ENCODE peak calls at places on chromosomes 3 and 15, in six cellular contexts. One of them, this sample, is unnamed.

GRCh38 chr15:64566629-64567427 is 106.5 kb downstream of the ZNF609 start:
- DNase-seq in CD8-positive, alpha-beta T cell: no peak
- DNase-seq in RWPE1: no peak
- DNase-seq in CD4-positive, alpha-beta T cell: no peak
- DNase-seq in tibial nerve: no peak
- DNase-seq in lung: no peak
- DNase-seq in this sample: no peak

GRCh38 chr3:173584093-173584833 is 186.7 kb downstream of the NLGN1 start:
- DNase-seq in CD8-positive, alpha-beta T cell: no peak
- DNase-seq in RWPE1: peak
- DNase-seq in CD4-positive, alpha-beta T cell: no peak
- DNase-seq in tibial nerve: peak
- DNase-seq in lung: no peak
- DNase-seq in this sample: no peak

GRCh38 chr15:86101818-86102217 is 22.1 kb downstream of the AGBL1 start:
- DNase-seq in CD8-positive, alpha-beta T cell: no peak
- DNase-seq in RWPE1: no peak
- DNase-seq in CD4-positive, alpha-beta T cell: no peak
- DNase-seq in tibial nerve: no peak
- DNase-seq in lung: no peak
- DNase-seq in this sample: no peak

GRCh38 chr15:43505723-43506122 is 11.7 kb upstream of the MAP1A start:
- DNase-seq in CD8-positive, alpha-beta T cell: no peak
- DNase-seq in RWPE1: no peak
- DNase-seq in CD4-positive, alpha-beta T cell: no peak
- DNase-seq in tibial nerve: no peak
- DNase-seq in lung: no peak
- DNase-seq in this sample: peak

GRCh38 chr3:94990952-94991705 is 928.3 kb downstream of the NSUN3 start:
- DNase-seq in CD8-positive, alpha-beta T cell: no peak
- DNase-seq in RWPE1: no peak
- DNase-seq in CD4-positive, alpha-beta T cell: no peak
- DNase-seq in tibial nerve: no peak
- DNase-seq in lung: no peak
- DNase-seq in this sample: no peak

GRCh38 chr15:84981711-84982300 is at the start of gene PDE8A:
- DNase-seq in CD8-positive, alpha-beta T cell: peak
- DNase-seq in RWPE1: peak
- DNase-seq in CD4-positive, alpha-beta T cell: peak
- DNase-seq in tibial nerve: peak
- DNase-seq in lung: no peak
- DNase-seq in this sample: no peak

GRCh38 chr15:81216411-81216810 is 19.7 kb downstream of the IL16 start:
- DNase-seq in CD8-positive, alpha-beta T cell: no peak
- DNase-seq in RWPE1: no peak
- DNase-seq in CD4-positive, alpha-beta T cell: no peak
- DNase-seq in tibial nerve: no peak
- DNase-seq in lung: no peak
- DNase-seq in this sample: no peak

GRCh38 chr15:31470756-31471155 is 144.1 kb downstream of the KLF13 start:
- DNase-seq in CD8-positive, alpha-beta T cell: no peak
- DNase-seq in RWPE1: no peak
- DNase-seq in CD4-positive, alpha-beta T cell: no peak
- DNase-seq in tibial nerve: no peak
- DNase-seq in lung: no peak
- DNase-seq in this sample: no peak

GRCh38 chr3:163218336-163218735 is 1721.7 kb downstream of the OTOL1 start:
- DNase-seq in CD8-positive, alpha-beta T cell: no peak
- DNase-seq in RWPE1: no peak
- DNase-seq in CD4-positive, alpha-beta T cell: no peak
- DNase-seq in tibial nerve: no peak
- DNase-seq in lung: no peak
- DNase-seq in this sample: no peak

GRCh38 chr15:33311312-33311971 is 675 bp downstream of the RYR3 start:
- DNase-seq in CD8-positive, alpha-beta T cell: no peak
- DNase-seq in RWPE1: no peak
- DNase-seq in CD4-positive, alpha-beta T cell: no peak
- DNase-seq in tibial nerve: no peak
- DNase-seq in lung: no peak
- DNase-seq in this sample: no peak

GRCh38 chr3:194503101-194503531 is 16.3 kb upstream of the ATP13A3 start:
- DNase-seq in CD8-positive, alpha-beta T cell: no peak
- DNase-seq in RWPE1: no peak
- DNase-seq in CD4-positive, alpha-beta T cell: no peak
- DNase-seq in tibial nerve: no peak
- DNase-seq in lung: no peak
- DNase-seq in this sample: no peak

GRCh38 chr3:169777822-169778221 is 4.6 kb downstream of the MYNN start:
- DNase-seq in CD8-positive, alpha-beta T cell: no peak
- DNase-seq in RWPE1: no peak
- DNase-seq in CD4-positive, alpha-beta T cell: no peak
- DNase-seq in tibial nerve: no peak
- DNase-seq in lung: no peak
- DNase-seq in this sample: no peak

GRCh38 chr3:124083990-124084389 is 92.1 kb upstream of the ROPN1 start:
- DNase-seq in CD8-positive, alpha-beta T cell: no peak
- DNase-seq in RWPE1: no peak
- DNase-seq in CD4-positive, alpha-beta T cell: no peak
- DNase-seq in tibial nerve: no peak
- DNase-seq in lung: no peak
- DNase-seq in this sample: no peak

GRCh38 chr3:16236856-16237393 is 27.8 kb downstream of the DPH3 start:
- DNase-seq in CD8-positive, alpha-beta T cell: no peak
- DNase-seq in RWPE1: no peak
- DNase-seq in CD4-positive, alpha-beta T cell: no peak
- DNase-seq in tibial nerve: no peak
- DNase-seq in lung: no peak
- DNase-seq in this sample: no peak

GRCh38 chr3:51773529-51773928 is 5.5 kb downstream of the IQCF6 start:
- DNase-seq in CD8-positive, alpha-beta T cell: no peak
- DNase-seq in RWPE1: no peak
- DNase-seq in CD4-positive, alpha-beta T cell: no peak
- DNase-seq in tibial nerve: no peak
- DNase-seq in lung: no peak
- DNase-seq in this sample: no peak

GRCh38 chr3:142288032-142288638 is 62.8 kb upstream of the GK5 start:
- DNase-seq in CD8-positive, alpha-beta T cell: no peak
- DNase-seq in RWPE1: no peak
- DNase-seq in CD4-positive, alpha-beta T cell: no peak
- DNase-seq in tibial nerve: no peak
- DNase-seq in lung: no peak
- DNase-seq in this sample: no peak

GRCh38 chr15:100727291-100727851 is 125.0 kb downstream of the ASB7 start:
- DNase-seq in CD8-positive, alpha-beta T cell: no peak
- DNase-seq in RWPE1: peak
- DNase-seq in CD4-positive, alpha-beta T cell: no peak
- DNase-seq in tibial nerve: peak
- DNase-seq in lung: peak
- DNase-seq in this sample: no peak

GRCh38 chr15:31077181-31077580 is 24.3 kb downstream of the TRPM1 start:
- DNase-seq in CD8-positive, alpha-beta T cell: no peak
- DNase-seq in RWPE1: no peak
- DNase-seq in CD4-positive, alpha-beta T cell: no peak
- DNase-seq in tibial nerve: no peak
- DNase-seq in lung: no peak
- DNase-seq in this sample: no peak

GRCh38 chr3:156558389-156558788 is 3.5 kb upstream of the SSR3 start:
- DNase-seq in CD8-positive, alpha-beta T cell: no peak
- DNase-seq in RWPE1: no peak
- DNase-seq in CD4-positive, alpha-beta T cell: no peak
- DNase-seq in tibial nerve: no peak
- DNase-seq in lung: no peak
- DNase-seq in this sample: no peak

GRCh38 chr15:73389539-73389938 is 20.8 kb upstream of the HCN4 start:
- DNase-seq in CD8-positive, alpha-beta T cell: no peak
- DNase-seq in RWPE1: no peak
- DNase-seq in CD4-positive, alpha-beta T cell: no peak
- DNase-seq in tibial nerve: no peak
- DNase-seq in lung: no peak
- DNase-seq in this sample: no peak

GRCh38 chr3:48655586-48655985 is 7.1 kb downstream of the CELSR3 start:
- DNase-seq in CD8-positive, alpha-beta T cell: peak
- DNase-seq in RWPE1: no peak
- DNase-seq in CD4-positive, alpha-beta T cell: peak
- DNase-seq in tibial nerve: no peak
- DNase-seq in lung: no peak
- DNase-seq in this sample: no peak

GRCh38 chr3:151124476-151124875 is 39.0 kb downstream of the MED12L start:
- DNase-seq in CD8-positive, alpha-beta T cell: no peak
- DNase-seq in RWPE1: peak
- DNase-seq in CD4-positive, alpha-beta T cell: no peak
- DNase-seq in tibial nerve: no peak
- DNase-seq in lung: no peak
- DNase-seq in this sample: no peak

GRCh38 chr15:69783211-69783610 is 314.5 kb downstream of the TLE3 start:
- DNase-seq in CD8-positive, alpha-beta T cell: no peak
- DNase-seq in RWPE1: no peak
- DNase-seq in CD4-positive, alpha-beta T cell: no peak
- DNase-seq in tibial nerve: no peak
- DNase-seq in lung: no peak
- DNase-seq in this sample: no peak

GRCh38 chr3:52052831-52053306 is 3.5 kb downstream of the DUSP7 start:
- DNase-seq in CD8-positive, alpha-beta T cell: peak
- DNase-seq in RWPE1: peak
- DNase-seq in CD4-positive, alpha-beta T cell: peak
- DNase-seq in tibial nerve: peak
- DNase-seq in lung: peak
- DNase-seq in this sample: peak

DNA sequence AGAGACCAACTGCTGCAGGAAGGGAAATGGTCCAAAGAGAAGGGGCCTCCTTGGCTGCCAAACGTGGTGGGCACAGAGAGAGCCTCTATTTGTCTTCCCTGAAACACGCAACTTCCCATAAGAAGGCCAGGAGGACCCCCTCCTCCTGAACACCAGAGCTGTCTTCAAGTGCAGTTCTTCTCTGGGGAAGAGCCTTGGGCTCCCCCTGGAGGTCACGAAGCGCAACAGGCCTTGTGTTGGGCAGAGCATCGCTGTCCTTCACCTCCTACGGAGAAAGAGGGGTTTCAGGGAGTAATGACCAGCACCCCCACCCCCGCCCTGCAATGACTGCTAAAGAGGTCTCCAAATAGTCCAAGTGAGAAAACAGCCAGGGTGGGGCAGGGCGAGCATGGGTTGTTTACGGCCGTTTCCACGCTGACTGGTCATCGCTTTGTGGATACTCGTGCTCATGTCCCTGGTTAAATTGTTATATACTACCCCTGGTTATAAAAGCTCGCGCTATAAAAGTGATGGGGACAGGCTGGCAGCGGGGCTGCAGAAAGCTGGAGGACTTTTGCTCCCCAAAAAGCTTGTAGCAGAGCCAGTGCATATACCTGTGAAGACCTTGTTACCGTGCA is 397.5 kb upstream of the ATP10A start:
- DNase-seq in CD8-positive, alpha-beta T cell: no peak
- DNase-seq in RWPE1: no peak
- DNase-seq in CD4-positive, alpha-beta T cell: peak
- DNase-seq in tibial nerve: no peak
- DNase-seq in lung: no peak
- DNase-seq in this sample: no peak
- TF ChIP-seq CTCF in CD8-positive, alpha-beta T cell: peak
- TF ChIP-seq CTCF in RWPE1: peak
- TF ChIP-seq CTCF in CD4-positive, alpha-beta T cell: peak
- TF ChIP-seq CTCF in tibial nerve: peak
- TF ChIP-seq CTCF in lung: peak
- TF ChIP-seq CTCF in this sample: peak

DNA sequence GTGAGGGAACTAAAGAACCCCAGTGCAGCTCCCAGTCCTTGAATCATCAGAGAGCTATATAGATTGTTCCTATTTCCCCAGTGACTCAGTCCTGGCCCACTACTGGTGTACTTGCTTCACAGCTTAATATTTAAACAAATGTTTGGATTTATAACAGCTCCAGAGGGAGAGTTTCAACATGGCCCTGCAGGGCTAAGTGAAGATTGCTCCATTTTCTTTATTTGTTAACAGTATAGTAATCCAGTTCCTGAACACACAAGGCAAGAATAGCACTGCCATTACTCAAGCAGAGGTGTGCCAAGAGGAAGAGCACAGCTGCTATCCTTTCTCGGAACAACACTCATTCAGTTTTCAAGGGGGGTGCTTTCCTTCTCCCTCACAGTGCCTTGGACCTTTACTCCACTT is 6.5 kb downstream of the SQOR start:
- DNase-seq in CD8-positive, alpha-beta T cell: no peak
- DNase-seq in RWPE1: peak
- DNase-seq in CD4-positive, alpha-beta T cell: no peak
- DNase-seq in tibial nerve: peak
- DNase-seq in lung: peak
- DNase-seq in this sample: peak
- TF ChIP-seq CTCF in CD8-positive, alpha-beta T cell: no peak
- TF ChIP-seq CTCF in RWPE1: no peak
- TF ChIP-seq CTCF in CD4-positive, alpha-beta T cell: no peak
- TF ChIP-seq CTCF in tibial nerve: no peak
- TF ChIP-seq CTCF in lung: no peak
- TF ChIP-seq CTCF in this sample: no peak

GRCh38 chr15:20646529-20647142 is 105.0 kb upstream of the GOLGA6L6 start:
- DNase-seq in CD8-positive, alpha-beta T cell: no peak
- DNase-seq in RWPE1: peak
- DNase-seq in CD4-positive, alpha-beta T cell: no peak
- DNase-seq in tibial nerve: no peak
- DNase-seq in lung: no peak
- DNase-seq in this sample: no peak

GRCh38 chr15:20644896-20645295 is 103.3 kb upstream of the GOLGA6L6 start:
- DNase-seq in CD8-positive, alpha-beta T cell: no peak
- DNase-seq in RWPE1: no peak
- DNase-seq in CD4-positive, alpha-beta T cell: no peak
- DNase-seq in tibial nerve: no peak
- DNase-seq in lung: no peak
- DNase-seq in this sample: no peak

GRCh38 chr15:20643024-20643770 is 101.6 kb upstream of the GOLGA6L6 start:
- DNase-seq in CD8-positive, alpha-beta T cell: no peak
- DNase-seq in RWPE1: no peak
- DNase-seq in CD4-positive, alpha-beta T cell: no peak
- DNase-seq in tibial nerve: no peak
- DNase-seq in lung: no peak
- DNase-seq in this sample: no peak

GRCh38 chr15:20644026-20644425 is 102.4 kb upstream of the GOLGA6L6 start:
- DNase-seq in CD8-positive, alpha-beta T cell: no peak
- DNase-seq in RWPE1: no peak
- DNase-seq in CD4-positive, alpha-beta T cell: no peak
- DNase-seq in tibial nerve: no peak
- DNase-seq in lung: no peak
- DNase-seq in this sample: no peak

GRCh38 chr15:20645956-20646355 is 104.4 kb upstream of the GOLGA6L6 start:
- DNase-seq in CD8-positive, alpha-beta T cell: peak
- DNase-seq in RWPE1: no peak
- DNase-seq in CD4-positive, alpha-beta T cell: no peak
- DNase-seq in tibial nerve: peak
- DNase-seq in lung: peak
- DNase-seq in this sample: no peak
- TF ChIP-seq CTCF in CD8-positive, alpha-beta T cell: no peak
- TF ChIP-seq CTCF in RWPE1: no peak
- TF ChIP-seq CTCF in CD4-positive, alpha-beta T cell: no peak
- TF ChIP-seq CTCF in tibial nerve: no peak
- TF ChIP-seq CTCF in lung: no peak
- TF ChIP-seq CTCF in this sample: no peak

DNA sequence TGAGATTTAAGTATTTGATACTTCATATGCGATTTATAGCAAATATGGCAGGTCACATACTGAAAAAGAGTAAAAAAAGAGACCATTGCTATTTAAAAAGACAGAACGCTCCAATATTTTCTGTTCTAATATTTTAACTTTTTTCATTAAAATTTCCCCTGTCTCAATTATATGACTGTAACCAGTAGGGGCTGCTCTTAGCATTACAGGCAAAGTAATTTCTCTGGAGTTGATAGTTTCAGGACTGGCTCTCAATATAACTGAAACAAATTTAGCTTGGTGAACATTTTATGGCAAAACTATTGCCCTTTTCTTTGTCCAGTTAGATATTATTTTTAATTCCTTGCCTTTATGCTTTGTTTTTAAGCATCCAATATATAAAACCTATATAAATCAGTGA is 286.3 kb upstream of the ROBO2 start:
- DNase-seq in CD8-positive, alpha-beta T cell: no peak
- DNase-seq in RWPE1: no peak
- DNase-seq in CD4-positive, alpha-beta T cell: no peak
- DNase-seq in tibial nerve: no peak
- DNase-seq in lung: no peak
- DNase-seq in this sample: no peak
- TF ChIP-seq CTCF in CD8-positive, alpha-beta T cell: no peak
- TF ChIP-seq CTCF in RWPE1: no peak
- TF ChIP-seq CTCF in CD4-positive, alpha-beta T cell: no peak
- TF ChIP-seq CTCF in tibial nerve: no peak
- TF ChIP-seq CTCF in lung: no peak
- TF ChIP-seq CTCF in this sample: no peak